ENCODE peak calls at places on chromosomes 3 and 15, in five cellular contexts. One of them, this sample, is unnamed. For H3K4me1, the result is how much of the 10 kb centered on the place peaks cover.

GRCh38 chr3:23805881-23806321 is at the start of gene UBE2E1:
- DNase-seq in pancreas: peak
- DNase-seq in CD4-positive, alpha-beta memory T cell: peak
- DNase-seq in lower lobe of right lung: peak
- DNase-seq in GM23338: peak
- DNase-seq in this sample: peak

GRCh38 chr3:126496894-126497850 is 20.4 kb downstream of the UROC1 start:
- DNase-seq in pancreas: peak
- DNase-seq in GM23338: no peak
- DNase-seq in lower lobe of right lung: no peak
- DNase-seq in CD4-positive, alpha-beta memory T cell: no peak
- DNase-seq in this sample: no peak

GRCh38 chr3:143090966-143091365 is 28.6 kb upstream of the CHST2 start:
- DNase-seq in GM23338: no peak
- DNase-seq in pancreas: no peak
- DNase-seq in CD4-positive, alpha-beta memory T cell: no peak
- DNase-seq in lower lobe of right lung: no peak
- DNase-seq in this sample: no peak

GRCh38 chr3:133548090-133548489 is 25.4 kb upstream of the CDV3 start:
- DNase-seq in pancreas: no peak
- DNase-seq in CD4-positive, alpha-beta memory T cell: no peak
- DNase-seq in lower lobe of right lung: no peak
- DNase-seq in GM23338: no peak
- DNase-seq in this sample: no peak

GRCh38 chr3:128269131-128269775 is 116.0 kb downstream of the EEFSEC start:
- DNase-seq in pancreas: no peak
- DNase-seq in GM23338: no peak
- DNase-seq in CD4-positive, alpha-beta memory T cell: no peak
- DNase-seq in lower lobe of right lung: no peak
- DNase-seq in this sample: no peak

GRCh38 chr3:11143476-11143875 is 10.8 kb upstream of the HRH1 start:
- DNase-seq in lower lobe of right lung: no peak
- DNase-seq in pancreas: no peak
- DNase-seq in GM23338: no peak
- DNase-seq in CD4-positive, alpha-beta memory T cell: no peak
- DNase-seq in this sample: no peak

GRCh38 chr15:74312445-74313007 is 54.9 kb downstream of the CYP11A1 start:
- DNase-seq in pancreas: no peak
- DNase-seq in lower lobe of right lung: no peak
- DNase-seq in CD4-positive, alpha-beta memory T cell: no peak
- DNase-seq in GM23338: no peak
- DNase-seq in this sample: no peak

GRCh38 chr3:134008630-134009156 is 21.0 kb downstream of the SLCO2A1 start:
- DNase-seq in CD4-positive, alpha-beta memory T cell: no peak
- DNase-seq in lower lobe of right lung: no peak
- DNase-seq in GM23338: no peak
- DNase-seq in pancreas: no peak
- DNase-seq in this sample: no peak

GRCh38 chr15:91694829-91695205 is 158.7 kb upstream of the SLCO3A1 start:
- DNase-seq in pancreas: no peak
- DNase-seq in CD4-positive, alpha-beta memory T cell: no peak
- DNase-seq in GM23338: no peak
- DNase-seq in lower lobe of right lung: no peak
- DNase-seq in this sample: peak

GRCh38 chr3:100040846-100041245 is 73.5 kb downstream of the FILIP1L start:
- DNase-seq in lower lobe of right lung: no peak
- DNase-seq in GM23338: no peak
- DNase-seq in pancreas: no peak
- DNase-seq in CD4-positive, alpha-beta memory T cell: no peak
- DNase-seq in this sample: no peak

GRCh38 chr3:173653781-173654180 is 256.2 kb downstream of the NLGN1 start:
- DNase-seq in GM23338: no peak
- DNase-seq in pancreas: no peak
- DNase-seq in CD4-positive, alpha-beta memory T cell: no peak
- DNase-seq in lower lobe of right lung: no peak
- DNase-seq in this sample: no peak

GRCh38 chr15:75697523-75698398 is 14.9 kb downstream of the CSPG4 start:
- DNase-seq in CD4-positive, alpha-beta memory T cell: no peak
- DNase-seq in pancreas: peak
- DNase-seq in lower lobe of right lung: no peak
- DNase-seq in GM23338: no peak
- DNase-seq in this sample: peak

GRCh38 chr3:48661501-48662139 is 1.1 kb downstream of the CELSR3 start:
- DNase-seq in GM23338: peak
- DNase-seq in CD4-positive, alpha-beta memory T cell: peak
- DNase-seq in pancreas: peak
- DNase-seq in lower lobe of right lung: peak
- DNase-seq in this sample: peak

GRCh38 chr3:186787642-186788481 is 4.5 kb downstream of the EIF4A2 start:
- DNase-seq in lower lobe of right lung: no peak
- DNase-seq in CD4-positive, alpha-beta memory T cell: no peak
- DNase-seq in GM23338: no peak
- DNase-seq in pancreas: no peak
- DNase-seq in this sample: no peak

GRCh38 chr3:136939489-136939888 is 18.3 kb upstream of the IL20RB start:
- DNase-seq in lower lobe of right lung: no peak
- DNase-seq in CD4-positive, alpha-beta memory T cell: no peak
- DNase-seq in GM23338: no peak
- DNase-seq in pancreas: no peak
- DNase-seq in this sample: no peak

GRCh38 chr3:136943396-136943795 is 14.4 kb upstream of the IL20RB start:
- DNase-seq in CD4-positive, alpha-beta memory T cell: no peak
- DNase-seq in GM23338: no peak
- DNase-seq in lower lobe of right lung: no peak
- DNase-seq in pancreas: no peak
- DNase-seq in this sample: no peak

GRCh38 chr3:136938334-136938733 is 19.4 kb upstream of the IL20RB start:
- DNase-seq in CD4-positive, alpha-beta memory T cell: no peak
- DNase-seq in pancreas: no peak
- DNase-seq in lower lobe of right lung: no peak
- DNase-seq in GM23338: no peak
- DNase-seq in this sample: no peak

GRCh38 chr3:136946978-136947377 is 10.8 kb upstream of the IL20RB start:
- DNase-seq in pancreas: no peak
- DNase-seq in lower lobe of right lung: no peak
- DNase-seq in GM23338: no peak
- DNase-seq in CD4-positive, alpha-beta memory T cell: no peak
- DNase-seq in this sample: no peak

GRCh38 chr3:136942796-136943195 is 15.0 kb upstream of the IL20RB start:
- DNase-seq in GM23338: peak
- DNase-seq in lower lobe of right lung: no peak
- DNase-seq in CD4-positive, alpha-beta memory T cell: no peak
- DNase-seq in pancreas: no peak
- DNase-seq in this sample: no peak
- H3K4me1 ChIP-seq in GM23338: under half
- H3K4me1 ChIP-seq in lower lobe of right lung: half or more
- H3K4me1 ChIP-seq in CD4-positive, alpha-beta memory T cell: half or more
- H3K4me1 ChIP-seq in pancreas: under half
- H3K4me1 ChIP-seq in this sample: under half

DNA sequence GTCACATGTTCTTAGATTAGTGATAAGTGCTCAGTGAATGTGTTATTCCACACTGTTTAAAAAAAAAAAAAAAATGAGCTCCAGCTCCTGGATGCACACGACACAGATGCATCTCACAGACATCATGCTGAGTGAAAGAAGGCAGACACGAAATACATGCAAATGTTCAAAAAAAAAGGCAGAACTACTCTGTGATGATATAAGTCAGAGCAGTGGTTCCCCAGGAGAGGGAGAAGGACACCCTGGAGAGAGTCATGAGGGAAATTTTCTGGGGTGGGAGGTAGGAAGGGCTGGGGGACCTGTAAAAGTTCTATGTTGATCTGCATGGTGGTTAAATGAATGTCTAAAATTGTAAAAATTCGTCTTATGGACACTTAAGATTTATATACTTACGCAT is 4.3 kb downstream of the CSRNP1 start:
- DNase-seq in lower lobe of right lung: no peak
- DNase-seq in CD4-positive, alpha-beta memory T cell: peak
- DNase-seq in GM23338: no peak
- DNase-seq in pancreas: no peak
- DNase-seq in this sample: no peak
- H3K27ac ChIP-seq in lower lobe of right lung: peak
- H3K27ac ChIP-seq in CD4-positive, alpha-beta memory T cell: peak
- H3K27ac ChIP-seq in GM23338: no peak
- H3K27ac ChIP-seq in pancreas: peak
- H3K27ac ChIP-seq in this sample: no peak

GRCh38 chr3:50156549-50156948 is 1.4 kb downstream of the SEMA3F start:
- DNase-seq in pancreas: no peak
- DNase-seq in CD4-positive, alpha-beta memory T cell: peak
- DNase-seq in lower lobe of right lung: no peak
- DNase-seq in GM23338: peak
- DNase-seq in this sample: no peak

GRCh38 chr3:50154840-50155490 is at the start of gene SEMA3F:
- DNase-seq in pancreas: no peak
- DNase-seq in CD4-positive, alpha-beta memory T cell: peak
- DNase-seq in lower lobe of right lung: peak
- DNase-seq in GM23338: peak
- DNase-seq in this sample: peak

GRCh38 chr3:50154476-50154839 is 666 bp upstream of the SEMA3F start:
- DNase-seq in GM23338: peak
- DNase-seq in pancreas: no peak
- DNase-seq in CD4-positive, alpha-beta memory T cell: no peak
- DNase-seq in lower lobe of right lung: peak
- DNase-seq in this sample: no peak

GRCh38 chr3:50155891-50156290 is 767 bp downstream of the SEMA3F start:
- DNase-seq in GM23338: peak
- DNase-seq in CD4-positive, alpha-beta memory T cell: peak
- DNase-seq in lower lobe of right lung: no peak
- DNase-seq in pancreas: no peak
- DNase-seq in this sample: no peak

DNA sequence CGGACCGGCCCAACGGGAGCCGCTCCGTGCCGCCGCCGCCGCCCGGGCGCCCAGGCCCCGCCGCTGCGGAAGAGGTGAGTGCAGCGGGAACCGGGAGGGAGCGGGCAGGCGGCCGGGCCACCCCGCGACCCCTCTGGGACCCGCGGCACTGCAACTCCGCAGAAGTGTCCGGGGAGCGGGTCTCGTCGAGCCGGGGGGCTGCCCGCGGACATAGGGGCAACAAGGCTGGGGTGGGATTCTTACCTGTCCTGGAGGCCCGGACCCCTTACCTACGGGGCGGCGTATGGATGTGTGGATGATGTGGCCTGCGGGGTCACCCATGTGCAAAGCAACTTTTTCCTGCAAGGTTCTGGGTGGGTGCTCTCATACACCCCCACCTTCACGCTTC is 361 bp downstream of the SEMA3F start:
- DNase-seq in lower lobe of right lung: no peak
- DNase-seq in CD4-positive, alpha-beta memory T cell: peak
- DNase-seq in GM23338: no peak
- DNase-seq in pancreas: no peak
- DNase-seq in this sample: no peak
- H3K4me3 ChIP-seq in lower lobe of right lung: peak
- H3K4me3 ChIP-seq in CD4-positive, alpha-beta memory T cell: no peak
- H3K4me3 ChIP-seq in GM23338: peak
- H3K4me3 ChIP-seq in pancreas: peak
- H3K4me3 ChIP-seq in this sample: peak

DNA sequence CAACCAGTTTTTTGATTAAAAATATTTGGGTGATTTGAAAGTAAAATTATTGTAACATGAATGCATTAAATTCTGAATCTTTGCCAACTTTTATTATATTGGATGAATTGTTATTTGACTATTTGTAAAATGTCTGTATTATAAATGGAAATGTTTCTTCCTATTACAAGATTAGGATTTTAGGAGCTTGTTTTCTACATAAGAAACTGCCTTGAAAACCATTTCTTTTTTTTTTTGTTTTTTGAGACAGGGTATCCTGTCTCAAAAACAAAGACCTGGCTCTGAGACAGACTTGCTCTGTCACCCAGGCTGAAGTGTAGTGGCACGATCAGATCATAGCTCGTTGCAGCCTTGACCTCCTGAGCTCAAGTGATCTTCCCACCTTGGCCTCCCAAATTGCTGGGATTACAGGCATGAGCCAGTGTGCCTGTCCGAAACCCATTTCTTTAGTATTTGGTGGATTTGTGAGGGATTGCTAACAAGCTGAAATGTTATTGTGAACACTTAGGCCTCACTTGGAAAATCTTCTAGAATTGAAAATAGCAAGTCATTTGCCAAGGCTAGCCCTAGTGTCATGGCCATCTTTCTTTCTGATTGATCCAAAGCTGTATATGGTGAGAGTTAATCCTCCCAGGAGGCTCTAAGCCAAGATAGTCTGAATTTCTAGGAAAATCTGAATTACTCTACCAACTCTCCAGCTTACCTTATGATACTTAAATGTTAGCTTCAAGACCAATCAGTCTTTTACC is 100.3 kb downstream of the FNDC3B start:
- DNase-seq in pancreas: no peak
- DNase-seq in GM23338: no peak
- DNase-seq in lower lobe of right lung: no peak
- DNase-seq in CD4-positive, alpha-beta memory T cell: no peak
- DNase-seq in this sample: no peak
- H3K4me1 ChIP-seq in pancreas: half or more
- H3K4me1 ChIP-seq in GM23338: half or more
- H3K4me1 ChIP-seq in lower lobe of right lung: half or more
- H3K4me1 ChIP-seq in CD4-positive, alpha-beta memory T cell: half or more
- H3K4me1 ChIP-seq in this sample: under half

GRCh38 chr15:67098768-67099282 is 33.4 kb downstream of the SMAD3 start:
- DNase-seq in lower lobe of right lung: no peak
- DNase-seq in pancreas: no peak
- DNase-seq in CD4-positive, alpha-beta memory T cell: no peak
- DNase-seq in GM23338: no peak
- DNase-seq in this sample: no peak
- H3K27ac ChIP-seq in lower lobe of right lung: peak
- H3K27ac ChIP-seq in pancreas: no peak
- H3K27ac ChIP-seq in CD4-positive, alpha-beta memory T cell: peak
- H3K27ac ChIP-seq in GM23338: peak
- H3K27ac ChIP-seq in this sample: no peak